ENCODE peak calls at places on chromosomes 5 and 9, in ten cellular contexts. Z, K, P, U, V, G, Y, A, M and W are unnamed samples.

GRCh38 chr9:85130260-85130659 is 460.7 kb downstream of the NTRK2 start:
- DNase-seq in Z (no peak), U (no peak), K (no peak), P (no peak), G (no peak), A (no peak), V (no peak), M (no peak), Y (no peak), W (no peak)

GRCh38 chr5:164627051-164627450 is 1121.6 kb downstream of the MAT2B start:
- DNase-seq in U (no peak), Z (no peak), A (no peak), G (no peak), P (no peak), V (no peak), M (peak; percentile 54), Y (no peak), K (no peak), W (no peak)

GRCh38 chr9:89363311-89363670 is 45.0 kb downstream of the SECISBP2 start:
- DNase-seq in V (no peak), A (no peak), G (no peak), K (no peak), Y (peak; percentile 8), P (no peak), U (no peak), Z (no peak), M (no peak), W (no peak)

GRCh38 chr5:171493646-171494393 is 74.4 kb downstream of the FGF18 start:
- DNase-seq in P (no peak), A (no peak), V (no peak), U (no peak), Y (no peak), M (no peak), Z (no peak), K (no peak), G (no peak), W (no peak)

GRCh38 chr5:115379622-115380344 is 83.3 kb upstream of the CCDC112 start:
- DNase-seq in Y (no peak), G (peak; percentile 75), Z (no peak), P (no peak), M (no peak), U (no peak), A (no peak), V (no peak), K (peak; percentile 79), W (no peak)

GRCh38 chr5:115455241-115455640 is 89.3 kb downstream of the FEM1C start:
- DNase-seq in K (peak; percentile 58), M (peak; percentile 31), Y (no peak), U (no peak), Z (no peak), V (peak; percentile 85), P (no peak), A (no peak), G (no peak), W (no peak)

GRCh38 chr5:171680485-171680884 is 105.1 kb upstream of the SMIM23 start:
- DNase-seq in K (no peak), V (no peak), Z (peak; percentile 49), G (no peak), A (no peak), Y (no peak), P (no peak), U (no peak), M (no peak), W (no peak)

GRCh38 chr9:105054488-105054887 is 126.5 kb upstream of the ABCA1 start:
- DNase-seq in G (no peak), V (peak; percentile 89), U (no peak), K (peak; percentile 50), Z (no peak), P (no peak), Y (no peak), M (no peak), A (peak; percentile 70), W (no peak)

GRCh38 chr5:57889558-57889957 is 406.9 kb upstream of the ACTBL2 start:
- DNase-seq in A (no peak), G (no peak), Z (no peak), Y (no peak), V (peak; percentile 83), U (no peak), M (peak; percentile 3), P (peak; percentile 20), K (peak; percentile 24), W (no peak)

GRCh38 chr5:94031631-94032030 is 290.2 kb upstream of the POU5F2 start:
- DNase-seq in Z (no peak), V (peak; percentile 7), Y (no peak), U (no peak), M (no peak), K (no peak), P (no peak), A (no peak), G (no peak), W (no peak)

GRCh38 chr5:27191786-27192505 is 153.6 kb upstream of the CDH9 start:
- DNase-seq in M (peak; percentile 6), K (no peak), Y (no peak), U (no peak), A (no peak), Z (no peak), G (no peak), V (peak; percentile 10), P (no peak), W (no peak)

GRCh38 chr5:95843733-95844223 is 21.3 kb upstream of the GLRX start:
- DNase-seq in K (peak; percentile 37), Y (no peak), P (no peak), U (no peak), G (peak; percentile 55), V (no peak), A (no peak), Z (peak; percentile 84), M (no peak), W (no peak)
- TF ChIP-seq POLR2A in K (no peak), Y (no peak), P (no peak), U (no peak), G (no peak), V (no peak), A (no peak), Z (no peak), M (no peak), W (no peak)

GRCh38 chr5:151096001-151096373 is 15.2 kb upstream of the TNIP1 start:
- DNase-seq in A (no peak), V (no peak), K (no peak), G (no peak), U (no peak), Y (no peak), P (no peak), M (no peak), Z (no peak), W (no peak)

GRCh38 chr5:151097081-151097480 is 16.2 kb upstream of the TNIP1 start:
- DNase-seq in V (no peak), M (peak; percentile 51), P (no peak), U (no peak), Z (no peak), Y (no peak), A (no peak), K (no peak), G (no peak), W (no peak)

GRCh38 chr5:151094054-151094858 is 13.4 kb upstream of the TNIP1 start:
- DNase-seq in Z (no peak), A (no peak), M (peak; percentile 32), P (peak; percentile 43), G (peak; percentile 48), U (no peak), Y (peak; percentile 54), K (no peak), V (peak; percentile 34), W (no peak)

GRCh38 chr5:151094861-151095260 is 14.0 kb upstream of the TNIP1 start:
- DNase-seq in P (no peak), G (no peak), K (no peak), Z (no peak), A (peak; percentile 78), M (no peak), U (no peak), V (no peak), Y (no peak), W (no peak)

DNA sequence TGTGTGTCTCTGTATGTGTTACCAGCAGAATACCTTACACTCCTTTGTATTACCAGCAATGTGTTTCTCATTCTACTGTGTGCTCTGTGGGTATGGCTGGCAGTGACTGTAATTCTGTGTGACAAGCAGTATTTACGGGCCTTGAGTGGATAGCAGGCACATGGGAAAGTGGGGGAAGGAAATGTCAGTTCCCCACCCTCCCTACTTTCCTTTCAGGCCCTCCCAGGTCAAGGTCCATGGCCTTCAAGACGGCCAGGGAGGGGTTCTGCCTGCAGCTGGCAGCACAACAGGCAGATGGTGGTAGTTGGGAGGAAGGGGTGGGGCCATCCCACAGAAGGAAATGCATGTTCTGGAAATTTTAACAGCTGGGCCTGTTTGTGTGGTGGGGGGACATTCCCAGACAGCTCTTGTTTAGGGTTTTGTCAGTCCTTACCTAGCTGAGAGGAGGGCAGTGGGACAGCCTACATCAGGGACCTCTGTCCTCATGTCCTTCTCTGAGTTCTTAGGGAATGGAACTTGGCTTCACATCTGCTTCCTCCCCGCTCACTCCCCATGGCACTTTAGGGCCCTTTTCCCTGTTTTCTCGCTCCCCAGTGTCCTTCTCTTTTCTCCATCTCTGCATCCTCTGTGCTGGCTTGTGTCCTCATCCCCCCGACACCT is 14.6 kb upstream of the TNIP1 start:
- DNase-seq in M (no peak), P (no peak), Z (no peak), A (no peak), Y (no peak), V (no peak), K (peak; percentile 86), G (peak; percentile 60), U (no peak), W (peak; percentile 18)
- TF ChIP-seq POLR2A in M (no peak), P (no peak), Z (no peak), A (no peak), Y (peak; percentile 70), V (no peak), K (no peak), G (no peak), U (no peak), W (no peak)

GRCh38 chr5:139687656-139688055 is 39.5 kb downstream of the CXXC5 start:
- DNase-seq in M (no peak), K (peak; percentile 98), U (no peak), Y (no peak), Z (no peak), A (no peak), G (peak; percentile 85), P (no peak), V (no peak), W (no peak)
- TF ChIP-seq POLR2A in M (no peak), K (no peak), U (no peak), Y (no peak), Z (no peak), A (no peak), G (no peak), P (no peak), V (no peak), W (no peak)

DNA sequence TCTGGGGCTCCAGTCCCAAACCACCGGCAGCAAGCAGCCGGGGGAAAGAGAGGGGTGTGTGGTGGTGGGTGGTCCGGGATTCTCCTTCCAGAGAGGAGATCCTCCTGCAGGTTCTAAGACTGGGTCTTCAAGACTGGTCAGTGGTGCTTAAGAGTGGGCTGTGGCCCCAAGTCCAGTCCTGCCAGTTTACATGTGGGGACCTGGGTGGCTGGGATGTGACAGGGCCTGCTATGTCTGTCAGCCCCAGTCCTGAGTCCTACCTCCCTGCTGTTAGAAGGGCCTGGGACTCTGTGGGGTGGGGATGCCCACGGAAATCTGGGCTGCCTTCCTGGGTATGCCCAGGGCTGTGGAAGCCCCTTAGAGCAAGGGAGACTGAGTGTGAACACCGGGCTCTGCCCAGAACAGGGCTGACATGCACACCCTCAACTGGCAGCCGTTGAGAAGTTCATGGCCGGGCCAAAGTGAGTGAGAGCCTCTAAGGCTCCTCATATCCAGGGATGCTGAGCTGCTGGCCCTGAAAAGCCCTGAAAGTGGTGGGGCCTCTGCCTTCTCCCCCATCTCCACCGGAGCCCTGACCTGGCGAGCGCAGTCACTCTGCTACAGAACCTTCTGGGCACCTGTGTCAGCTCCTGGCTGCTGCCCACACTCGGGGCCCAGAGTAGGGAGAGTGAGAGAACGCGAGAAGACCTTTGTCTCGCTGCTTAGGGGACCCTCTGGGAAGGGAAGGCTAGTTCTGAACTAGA is 1.7 kb downstream of the PHF2 start:
- DNase-seq in K (no peak), Z (peak; percentile 89), Y (no peak), A (no peak), P (no peak), M (no peak), U (no peak), G (peak; percentile 26), V (no peak), W (no peak)
- TF ChIP-seq POLR2A in K (no peak), Z (no peak), Y (no peak), A (no peak), P (no peak), M (no peak), U (no peak), G (no peak), V (no peak), W (no peak)